ENCODE peak calls at places on chromosomes 11 and 22, in eight cellular contexts. F is AG04450, W is mammary epithelial cell, V is dorsolateral prefrontal cortex, X is colonic mucosa, N is PC-9, P is fibroblast of the aortic adventitia, O is Calu3. D is an unnamed sample.

GRCh38 chr22:44031111-44031963 is 7.2 kb downstream of the PARVB start:
- DNase-seq in F (no peak), W (no peak), V (no peak), X (no peak), N (no peak), P (no peak), O (no peak), D (no peak)

GRCh38 chr22:46267431-46268279 is at the start of gene TTC38:
- DNase-seq in F (no peak), W (peak), V (peak), X (peak), N (peak), P (peak), O (peak), D (peak)

GRCh38 chr22:35604671-35605457 is 12.3 kb downstream of the MB start:
- DNase-seq in F (no peak), W (peak), V (no peak), X (no peak), N (peak), P (no peak), O (peak), D (no peak)

GRCh38 chr11:36233226-36233625 is 56.0 kb downstream of the COMMD9 start:
- DNase-seq in F (no peak), W (no peak), V (no peak), X (no peak), N (no peak), P (peak), O (no peak), D (no peak)

GRCh38 chr22:20552450-20552894 is 45.1 kb downstream of the MED15 start:
- DNase-seq in F (no peak), W (no peak), V (peak), X (peak), N (no peak), P (peak), O (no peak), D (no peak)

GRCh38 chr11:44958165-44958564 is 7.5 kb upstream of the TP53I11 start:
- DNase-seq in F (no peak), W (no peak), V (no peak), X (peak), N (no peak), P (no peak), O (no peak), D (no peak)

GRCh38 chr22:38192475-38192863 is 9.3 kb upstream of the MAFF start:
- DNase-seq in F (no peak), W (no peak), V (no peak), X (no peak), N (no peak), P (no peak), O (no peak), D (no peak)

GRCh38 chr11:2750601-2751522 is 51.1 kb upstream of the KCNQ1OT1 start:
- DNase-seq in F (no peak), W (no peak), V (peak), X (no peak), N (no peak), P (no peak), O (no peak), D (no peak)

GRCh38 chr11:27571151-27571840 is 64.7 kb upstream of the LIN7C start:
- DNase-seq in F (peak), W (no peak), V (no peak), X (no peak), N (no peak), P (peak), O (no peak), D (peak)

GRCh38 chr11:59641156-59641555 is 25.6 kb upstream of the OSBP start:
- DNase-seq in F (no peak), W (no peak), V (no peak), X (no peak), N (no peak), P (no peak), O (no peak), D (no peak)

GRCh38 chr22:27686534-27686933 is 115.0 kb downstream of the MN1 start:
- DNase-seq in F (peak), W (no peak), V (peak), X (peak), N (peak), P (peak), O (peak), D (peak)

GRCh38 chr11:119814766-119815165 is 85.8 kb upstream of the NECTIN1 start:
- DNase-seq in F (no peak), W (no peak), V (no peak), X (no peak), N (no peak), P (no peak), O (no peak), D (no peak)

GRCh38 chr22:43467571-43467970 is 55.8 kb downstream of the MPPED1 start:
- DNase-seq in F (no peak), W (no peak), V (no peak), X (no peak), N (no peak), P (no peak), O (no peak), D (no peak)

GRCh38 chr11:111736191-111736590 is 30.0 kb downstream of the PPP2R1B start:
- DNase-seq in F (peak), W (no peak), V (no peak), X (no peak), N (no peak), P (peak), O (no peak), D (peak)

GRCh38 chr22:19875531-19876313 is 21.0 kb upstream of the GNB1L start:
- DNase-seq in F (no peak), W (no peak), V (peak), X (peak), N (no peak), P (peak), O (no peak), D (no peak)

GRCh38 chr22:38262051-38262795 is 10.6 kb downstream of the TMEM184B start:
- DNase-seq in F (no peak), W (peak), V (peak), X (peak), N (peak), P (no peak), O (peak), D (no peak)

GRCh38 chr11:126496576-126497403 is 141.3 kb downstream of the ST3GAL4 start:
- DNase-seq in F (no peak), W (no peak), V (no peak), X (no peak), N (no peak), P (no peak), O (no peak), D (no peak)

GRCh38 chr11:78564037-78564888 is 10.4 kb downstream of the NARS2 start:
- DNase-seq in F (peak), W (peak), V (no peak), X (peak), N (peak), P (peak), O (peak), D (peak)
- TF ChIP-seq CTCF in F (peak), W (peak), V (peak), X (peak), N (peak), P (peak), O (peak), D (peak)

GRCh38 chr11:110156503-110156902 is 63.3 kb downstream of the ZC3H12C start:
- DNase-seq in F (no peak), W (no peak), V (no peak), X (no peak), N (no peak), P (no peak), O (no peak), D (no peak)
- TF ChIP-seq CTCF in F (no peak), W (no peak), V (no peak), X (no peak), N (no peak), P (no peak), O (no peak), D (no peak)

DNA sequence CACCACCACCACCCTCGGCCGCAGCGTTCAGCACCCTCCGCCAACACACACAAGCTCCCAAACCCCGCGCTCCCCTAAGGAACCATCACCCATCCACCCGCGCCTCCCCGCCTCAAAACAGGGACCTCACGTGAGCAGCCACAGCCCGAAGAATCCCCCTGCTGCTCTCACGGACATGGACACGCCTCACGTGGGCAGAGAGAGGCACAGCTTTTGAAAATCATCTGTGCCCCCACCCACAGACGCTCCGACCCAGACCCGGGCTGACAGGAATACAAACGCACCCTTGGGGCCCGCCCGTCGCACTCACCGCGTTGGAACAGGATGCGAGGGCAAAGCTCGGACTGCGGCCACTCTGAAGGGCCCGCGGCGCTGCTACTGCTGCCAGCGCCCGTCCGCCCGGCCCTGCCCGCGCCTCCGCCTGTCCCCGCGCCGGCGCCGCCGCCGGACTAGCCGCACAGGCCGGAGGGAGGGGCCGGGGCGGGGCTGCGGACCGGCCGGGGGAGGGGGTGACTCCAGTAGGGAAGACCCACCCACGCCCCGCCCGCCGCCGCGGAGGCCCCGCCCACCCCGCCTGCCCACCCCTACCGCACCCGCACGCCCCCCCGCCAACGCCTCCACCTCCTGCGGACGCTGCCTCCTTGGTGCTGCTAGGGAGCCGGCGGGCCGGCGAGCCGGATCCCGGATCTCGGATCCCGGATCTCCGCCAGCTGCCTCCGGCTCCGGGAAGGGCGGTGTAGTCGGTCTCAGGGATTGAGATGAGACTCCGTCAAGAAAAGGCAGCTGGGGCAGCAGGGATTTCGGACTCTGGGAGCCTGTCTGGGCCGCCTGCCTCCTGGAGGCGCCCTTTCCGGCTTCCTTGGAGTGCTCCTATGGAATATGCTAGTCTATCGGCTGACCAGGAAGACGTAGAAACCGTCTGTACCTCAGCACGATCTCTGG is at the start of gene TRIM3:
- DNase-seq in F (peak), W (peak), V (peak), X (peak), N (peak), P (peak), O (peak), D (peak)
- TF ChIP-seq CTCF in F (peak), W (no peak), V (no peak), X (no peak), N (peak), P (peak), O (no peak), D (peak)

GRCh38 chr22:49433717-49434611 is 393.7 kb downstream of the BRD1 start:
- DNase-seq in F (no peak), W (no peak), V (no peak), X (no peak), N (peak), P (no peak), O (peak), D (no peak)
- TF ChIP-seq CTCF in F (no peak), W (no peak), V (no peak), X (no peak), N (peak), P (no peak), O (peak), D (no peak)

DNA sequence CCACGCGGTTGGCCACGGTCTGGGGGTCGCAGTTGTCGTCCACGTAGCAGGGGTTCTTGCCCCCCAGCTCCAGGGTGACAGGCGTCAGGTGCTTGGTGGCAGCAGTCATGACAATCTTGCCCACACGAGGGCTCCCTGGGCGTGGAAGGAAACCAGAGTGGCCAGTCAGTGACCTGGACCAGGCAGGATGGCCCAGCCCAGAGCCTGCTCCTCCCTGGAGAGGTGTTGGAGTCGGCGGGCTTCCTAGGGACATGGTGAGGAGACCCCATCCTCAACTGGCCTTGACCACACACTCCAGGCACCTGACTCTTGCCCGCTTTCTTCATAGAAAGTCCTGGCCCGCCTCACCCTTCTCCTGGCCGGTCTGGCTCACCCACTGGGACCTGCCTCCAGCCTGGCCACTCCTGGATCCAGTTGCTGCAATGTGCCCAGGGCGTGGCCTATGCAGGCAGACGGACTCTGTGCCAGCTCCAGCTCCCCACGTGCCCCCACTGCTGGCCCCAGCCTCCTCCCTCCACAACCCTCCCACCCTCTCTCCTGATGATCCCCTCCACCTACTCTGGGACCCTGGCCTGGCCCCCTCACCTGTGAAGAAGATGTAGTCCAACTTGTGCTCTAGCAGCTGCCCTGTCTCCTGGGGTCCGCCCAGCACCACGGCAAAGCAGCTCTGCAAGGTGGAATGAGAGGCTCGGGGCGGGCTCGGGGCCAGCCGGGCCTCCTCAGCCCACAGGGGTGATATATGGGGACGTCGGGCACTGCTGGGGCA is 8.7 kb downstream of the ALDH3B2 start:
- DNase-seq in F (no peak), W (no peak), V (no peak), X (peak), N (peak), P (no peak), O (peak), D (no peak)
- TF ChIP-seq CTCF in F (no peak), W (no peak), V (no peak), X (peak), N (peak), P (no peak), O (peak), D (no peak)

D was measured in AG09319.